ENCODE peak calls at places on chromosomes 7 and 10, in four cellular contexts. D is neural progenitor cell, W is kidney, F is AG04450. K is an unnamed sample.
A peak's percentile ranks its signal among the peaks of the same experiment; 100 is the strongest.

GRCh38 chr7:125563964-125564529 is 634.4 kb upstream of the POT1 start:
- DNase-seq in D (peak; percentile 22), W (peak; percentile 31), F (no peak), K (no peak)

GRCh38 chr10:131022981-131023380 is 288.5 kb downstream of the TCERG1L start:
- DNase-seq in D (no peak), W (no peak), F (no peak), K (no peak)

GRCh38 chr10:88045544-88046415 is 182.4 kb downstream of the PTEN start:
- DNase-seq in D (no peak), W (no peak), F (no peak), K (no peak)

GRCh38 chr7:55073051-55073511 is 54.3 kb downstream of the EGFR start:
- DNase-seq in D (no peak), W (no peak), F (no peak), K (no peak)

GRCh38 chr7:76037310-76037709 is 10.5 kb downstream of the STYXL1 start:
- DNase-seq in D (no peak), W (no peak), F (peak; percentile 13), K (peak; percentile 43)

GRCh38 chr10:64503429-64503828 is 982.2 kb downstream of the REEP3 start:
- DNase-seq in D (no peak), W (no peak), F (no peak), K (no peak)

GRCh38 chr7:74483402-74484336 is 30.0 kb downstream of the GTF2IRD1 start:
- DNase-seq in D (no peak), W (peak; percentile 84), F (no peak), K (peak; percentile 66)

GRCh38 chr7:101502466-101503098 is 126.5 kb downstream of the MYL10 start:
- DNase-seq in D (no peak), W (no peak), F (no peak), K (no peak)

GRCh38 chr7:91713669-91714068 is 166.8 kb downstream of the MTERF1 start:
- DNase-seq in D (no peak), W (no peak), F (no peak), K (no peak)

GRCh38 chr7:76300210-76300731 is 2.2 kb upstream of the HSPB1 start:
- DNase-seq in D (no peak), W (no peak), F (no peak), K (peak; percentile 59)

GRCh38 chr10:50579491-50580259 is 44.1 kb downstream of the SGMS1 start:
- DNase-seq in D (no peak), W (no peak), F (no peak), K (no peak)

GRCh38 chr10:28708921-28709461 is 31.7 kb downstream of the BAMBI start:
- DNase-seq in D (no peak), W (no peak), F (no peak), K (no peak)

GRCh38 chr7:94969434-94970084 is 62.2 kb downstream of the PPP1R9A start:
- DNase-seq in D (peak; percentile 44), W (no peak), F (no peak), K (no peak)

GRCh38 chr7:94972296-94972695 is 64.9 kb downstream of the PPP1R9A start:
- DNase-seq in D (no peak), W (no peak), F (no peak), K (no peak)

GRCh38 chr7:94970085-94970576 is 62.7 kb downstream of the PPP1R9A start:
- DNase-seq in D (no peak), W (no peak), F (no peak), K (no peak)

GRCh38 chr7:94973844-94974243 is 66.5 kb downstream of the PPP1R9A start:
- DNase-seq in D (no peak), W (no peak), F (no peak), K (no peak)

DNA sequence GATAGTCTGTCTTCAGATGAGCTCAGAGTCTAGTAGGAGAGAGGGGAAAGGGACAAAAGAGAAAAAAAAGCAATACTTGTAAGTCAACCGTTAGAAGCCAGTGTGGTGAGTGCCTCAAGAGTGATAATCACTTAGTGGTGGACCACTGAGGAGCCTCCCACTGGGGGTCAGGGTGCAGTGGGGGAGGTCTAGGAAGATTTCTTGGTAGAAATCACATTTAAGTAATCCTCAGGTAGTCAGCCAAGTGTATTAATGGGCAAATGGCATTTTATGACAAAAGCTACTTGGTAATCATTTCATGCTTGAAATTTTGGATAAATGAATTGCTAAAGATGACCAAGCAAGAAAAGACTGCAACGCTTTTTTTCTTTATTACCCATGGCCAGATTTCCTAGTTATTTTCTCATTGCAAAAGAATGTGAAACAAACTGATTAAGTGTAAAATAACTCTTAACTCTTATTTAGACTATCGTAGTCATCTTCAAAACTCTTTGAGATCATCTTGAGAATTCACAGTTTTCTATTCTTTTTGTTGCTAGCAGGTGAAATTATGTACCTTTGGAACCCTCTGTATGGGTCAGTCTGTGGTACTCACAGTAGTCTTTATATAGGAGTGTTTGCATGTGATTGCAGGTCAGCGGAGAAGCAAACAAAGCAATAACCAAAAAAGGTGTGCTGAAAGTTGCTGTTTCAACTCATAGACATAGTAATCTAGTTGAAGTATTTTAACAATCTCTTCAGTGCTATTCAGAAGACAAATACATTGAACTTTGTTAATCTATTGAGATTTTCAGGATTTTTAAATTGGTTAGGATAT is 63.9 kb downstream of the PPP1R9A start:
- DNase-seq in D (no peak), W (no peak), F (no peak), K (no peak)
- H3K27ac ChIP-seq in D (no peak overlapping the region), W (no peak overlapping the region), F (no peak overlapping the region), K (no peak overlapping the region)

GRCh38 chr10:100349087-100349486 is 2.1 kb downstream of the SCD start:
- DNase-seq in D (peak; percentile 38), W (no peak), F (no peak), K (no peak)

GRCh38 chr10:100353770-100354485 is 6.9 kb downstream of the SCD start:
- DNase-seq in D (no peak), W (no peak), F (no peak), K (no peak)

GRCh38 chr10:100349672-100350071 is 2.6 kb downstream of the SCD start:
- DNase-seq in D (no peak), W (no peak), F (no peak), K (no peak)

GRCh38 chr10:100348389-100348927 is 1.4 kb downstream of the SCD start:
- DNase-seq in D (no peak), W (no peak), F (no peak), K (no peak)

DNA sequence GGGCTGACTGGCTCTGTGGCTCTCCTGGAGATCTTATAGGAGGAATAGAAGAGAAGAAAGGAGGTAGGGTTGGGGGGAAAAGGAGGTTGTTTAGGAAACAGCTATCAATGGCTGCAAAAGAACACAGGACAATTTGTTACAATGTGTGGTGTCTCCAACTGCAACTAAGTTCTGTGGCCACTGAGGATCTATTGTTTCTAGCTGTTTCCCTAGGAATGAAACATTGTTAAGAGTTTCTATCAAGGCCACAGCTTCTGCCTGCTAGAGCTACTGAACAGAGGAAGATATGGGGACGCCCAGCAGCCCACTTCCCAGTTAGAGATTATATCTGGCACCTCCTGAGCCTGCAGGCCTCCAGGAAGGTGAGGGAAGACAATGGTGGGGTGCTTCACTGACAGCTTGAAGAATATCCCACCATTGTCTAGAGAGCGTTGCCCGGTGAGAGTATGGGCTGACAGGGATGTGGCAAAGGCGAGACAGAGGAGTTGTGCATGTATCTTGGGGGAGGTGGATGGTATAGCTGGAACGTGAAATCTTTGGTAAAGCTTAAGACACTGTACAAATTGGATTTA is 4.0 kb downstream of the SCD start:
- DNase-seq in D (no peak), W (no peak), F (no peak), K (no peak)
- H3K4me3 ChIP-seq in D (peak overlapping the region; percentile 84), W (no peak overlapping the region), F (peak overlapping the region; percentile 86), K (peak overlapping the region; percentile 9)

DNA sequence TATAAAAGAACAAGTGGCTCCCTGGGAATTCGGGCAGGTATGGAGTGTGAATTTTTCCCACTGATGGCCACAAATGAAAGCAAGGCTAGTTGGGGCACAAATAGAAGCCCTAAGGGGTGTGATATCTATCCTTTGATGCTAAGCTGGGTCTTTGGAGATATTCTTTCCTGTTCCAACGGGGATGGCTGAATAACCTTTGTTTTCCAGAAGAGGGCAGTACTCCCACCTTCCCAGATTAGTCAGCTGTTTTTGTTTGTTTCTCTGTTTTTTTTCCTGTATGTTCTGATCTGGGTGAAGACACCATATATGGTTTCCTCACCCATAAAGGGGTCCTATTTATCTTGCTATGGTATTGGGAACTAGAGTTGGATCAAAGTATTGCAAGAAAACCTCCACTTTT is 947.7 kb upstream of the SORCS1 start:
- DNase-seq in D (peak; percentile 16), W (no peak), F (no peak), K (no peak)
- TF ChIP-seq CTCF in D (peak; percentile 54), W (peak; percentile 22), F (no peak), K (no peak)

DNA sequence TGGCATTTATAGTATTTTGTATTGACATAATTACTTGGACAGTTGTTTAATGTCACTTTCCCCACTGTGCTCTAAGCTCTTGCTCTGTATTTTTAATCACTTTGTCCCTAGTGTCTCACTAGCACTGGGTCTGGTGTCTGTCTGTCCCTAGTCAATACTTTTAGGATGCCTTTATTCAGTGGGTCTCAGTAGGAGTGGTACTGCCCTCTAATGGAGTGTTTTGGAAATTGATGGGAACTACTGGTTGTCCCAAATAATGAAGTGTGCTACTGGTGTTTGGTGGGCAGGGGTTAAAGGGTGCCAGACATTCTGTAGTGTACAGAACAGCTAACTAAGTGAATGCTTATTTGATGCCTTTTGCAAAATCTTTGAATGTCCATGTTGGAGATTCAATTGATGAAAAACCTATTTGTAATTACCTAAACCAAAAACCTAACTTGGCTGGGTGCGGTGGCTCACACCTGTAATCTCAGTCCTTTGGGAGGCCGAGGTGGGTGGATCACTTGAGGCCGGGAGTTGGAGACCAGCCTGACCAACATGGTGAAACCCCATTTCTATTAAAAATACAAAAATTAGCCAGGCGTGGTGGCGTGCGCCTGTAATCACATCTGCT is 33.3 kb downstream of the CDK14 start:
- DNase-seq in D (peak; percentile 70), W (no peak), F (peak; percentile 26), K (peak; percentile 62)
- H3K27ac ChIP-seq in D (no peak overlapping the region), W (no peak overlapping the region), F (no peak overlapping the region), K (no peak overlapping the region)

DNA sequence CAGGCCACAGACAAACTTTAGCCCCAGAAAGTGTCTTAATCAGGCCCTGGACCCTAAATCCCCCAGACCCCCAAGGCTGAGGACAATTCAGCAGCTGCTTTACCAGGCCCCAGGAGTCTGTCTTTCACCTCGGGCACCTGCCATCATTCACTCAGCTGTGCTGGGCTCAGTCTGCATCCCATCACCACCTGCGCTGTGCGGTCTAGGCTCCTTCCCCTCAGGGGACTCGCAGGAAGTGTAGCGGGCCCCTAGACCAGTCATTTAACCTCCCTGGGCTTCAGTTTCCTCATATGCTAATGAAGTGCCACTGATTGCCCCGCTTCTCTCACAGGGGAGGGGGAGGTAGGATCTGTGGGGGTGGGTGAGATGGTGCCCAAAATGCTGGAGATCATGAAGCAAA is 76.4 kb upstream of the ZMIZ1 start:
- DNase-seq in D (no peak), W (no peak), F (no peak), K (no peak)
- H3K4me3 ChIP-seq in D (no peak overlapping the region), W (no peak overlapping the region), F (no peak overlapping the region), K (no peak overlapping the region)

K was measured in cardiac muscle cell.